ENCODE peak calls at places on chromosome 7, in ten cellular contexts. One of them, this sample, is unnamed.

GRCh38 chr7:43582503-43583423 is at the start of gene STK17A:
- DNase-seq in neural crest cell: peak; percentile 92
- DNase-seq in LoVo: peak; percentile 99
- DNase-seq in ureter: peak; percentile 94
- DNase-seq in CD8-positive, alpha-beta T cell: peak; percentile 94
- DNase-seq in DMS153: peak; percentile 93
- DNase-seq in ACHN: peak; percentile 95
- DNase-seq in BJ: peak; percentile 34
- DNase-seq in cardiac muscle cell: peak; percentile 96
- DNase-seq in brain microvascular endothelial cell: peak; percentile 83
- DNase-seq in this sample: peak; percentile 81

GRCh38 chr7:47180268-47180826 is 401.6 kb downstream of the TNS3 start:
- DNase-seq in neural crest cell: peak; percentile 66
- DNase-seq in LoVo: peak; percentile 57
- DNase-seq in ureter: peak; percentile 65
- DNase-seq in CD8-positive, alpha-beta T cell: no peak
- DNase-seq in DMS153: peak; percentile 24
- DNase-seq in ACHN: peak; percentile 78
- DNase-seq in BJ: no peak
- DNase-seq in cardiac muscle cell: peak; percentile 80
- DNase-seq in brain microvascular endothelial cell: peak; percentile 72
- DNase-seq in this sample: no peak

GRCh38 chr7:142077762-142078161 is 33.8 kb upstream of the MGAM2 start:
- DNase-seq in neural crest cell: no peak
- DNase-seq in LoVo: no peak
- DNase-seq in ureter: no peak
- DNase-seq in CD8-positive, alpha-beta T cell: no peak
- DNase-seq in DMS153: no peak
- DNase-seq in ACHN: no peak
- DNase-seq in BJ: no peak
- DNase-seq in cardiac muscle cell: no peak
- DNase-seq in brain microvascular endothelial cell: no peak
- DNase-seq in this sample: no peak

GRCh38 chr7:92834661-92835139 is 1.7 kb downstream of the CDK6 start:
- DNase-seq in neural crest cell: peak; percentile 25
- DNase-seq in LoVo: peak; percentile 31
- DNase-seq in ureter: peak; percentile 44
- DNase-seq in CD8-positive, alpha-beta T cell: no peak
- DNase-seq in DMS153: no peak
- DNase-seq in ACHN: peak; percentile 39
- DNase-seq in BJ: no peak
- DNase-seq in cardiac muscle cell: peak; percentile 15
- DNase-seq in brain microvascular endothelial cell: no peak
- DNase-seq in this sample: peak; percentile 38

GRCh38 chr7:140983802-140984201 is 30.9 kb downstream of the MRPS33 start:
- DNase-seq in neural crest cell: no peak
- DNase-seq in LoVo: no peak
- DNase-seq in ureter: no peak
- DNase-seq in CD8-positive, alpha-beta T cell: no peak
- DNase-seq in DMS153: no peak
- DNase-seq in ACHN: peak; percentile 23
- DNase-seq in BJ: no peak
- DNase-seq in cardiac muscle cell: no peak
- DNase-seq in brain microvascular endothelial cell: no peak
- DNase-seq in this sample: no peak

GRCh38 chr7:23396222-23396621 is 74.1 kb downstream of the IGF2BP3 start:
- DNase-seq in neural crest cell: no peak
- DNase-seq in LoVo: no peak
- DNase-seq in ureter: no peak
- DNase-seq in CD8-positive, alpha-beta T cell: no peak
- DNase-seq in DMS153: no peak
- DNase-seq in ACHN: no peak
- DNase-seq in BJ: peak; percentile 17
- DNase-seq in cardiac muscle cell: peak; percentile 84
- DNase-seq in brain microvascular endothelial cell: peak; percentile 81
- DNase-seq in this sample: no peak

GRCh38 chr7:33109758-33110238 is 594 bp upstream of the RP9 start:
- DNase-seq in neural crest cell: no peak
- DNase-seq in LoVo: no peak
- DNase-seq in ureter: no peak
- DNase-seq in CD8-positive, alpha-beta T cell: no peak
- DNase-seq in DMS153: no peak
- DNase-seq in ACHN: peak; percentile 22
- DNase-seq in BJ: no peak
- DNase-seq in cardiac muscle cell: peak; percentile 12
- DNase-seq in brain microvascular endothelial cell: peak; percentile 35
- DNase-seq in this sample: no peak

GRCh38 chr7:46385662-46386309 is 464.7 kb upstream of the IGFBP3 start:
- DNase-seq in neural crest cell: no peak
- DNase-seq in LoVo: peak; percentile 34
- DNase-seq in ureter: no peak
- DNase-seq in CD8-positive, alpha-beta T cell: no peak
- DNase-seq in DMS153: no peak
- DNase-seq in ACHN: no peak
- DNase-seq in BJ: peak; percentile 96
- DNase-seq in cardiac muscle cell: peak; percentile 82
- DNase-seq in brain microvascular endothelial cell: peak; percentile 91
- DNase-seq in this sample: no peak

GRCh38 chr7:31076051-31076450 is 23.9 kb downstream of the ADCYAP1R1 start:
- DNase-seq in neural crest cell: no peak
- DNase-seq in LoVo: no peak
- DNase-seq in ureter: no peak
- DNase-seq in CD8-positive, alpha-beta T cell: no peak
- DNase-seq in DMS153: no peak
- DNase-seq in ACHN: no peak
- DNase-seq in BJ: no peak
- DNase-seq in cardiac muscle cell: no peak
- DNase-seq in brain microvascular endothelial cell: no peak
- DNase-seq in this sample: no peak

GRCh38 chr7:2403718-2404648 is 572 bp downstream of the CHST12 start:
- DNase-seq in neural crest cell: peak; percentile 37
- DNase-seq in LoVo: peak; percentile 44
- DNase-seq in ureter: no peak
- DNase-seq in CD8-positive, alpha-beta T cell: no peak
- DNase-seq in DMS153: no peak
- DNase-seq in ACHN: peak; percentile 40
- DNase-seq in BJ: no peak
- DNase-seq in cardiac muscle cell: peak; percentile 39
- DNase-seq in brain microvascular endothelial cell: peak; percentile 9
- DNase-seq in this sample: no peak

GRCh38 chr7:103811997-103812396 is 177.5 kb downstream of the RELN start:
- DNase-seq in neural crest cell: no peak
- DNase-seq in LoVo: peak; percentile 24
- DNase-seq in ureter: no peak
- DNase-seq in CD8-positive, alpha-beta T cell: no peak
- DNase-seq in DMS153: no peak
- DNase-seq in ACHN: peak; percentile 34
- DNase-seq in BJ: no peak
- DNase-seq in cardiac muscle cell: no peak
- DNase-seq in brain microvascular endothelial cell: no peak
- DNase-seq in this sample: no peak

GRCh38 chr7:117091721-117092120 is 138.4 kb downstream of the ST7 start:
- DNase-seq in neural crest cell: no peak
- DNase-seq in LoVo: no peak
- DNase-seq in ureter: no peak
- DNase-seq in CD8-positive, alpha-beta T cell: no peak
- DNase-seq in DMS153: no peak
- DNase-seq in ACHN: no peak
- DNase-seq in BJ: no peak
- DNase-seq in cardiac muscle cell: no peak
- DNase-seq in brain microvascular endothelial cell: no peak
- DNase-seq in this sample: no peak

GRCh38 chr7:157685430-157686284 is 348.9 kb downstream of the DNAJB6 start:
- DNase-seq in neural crest cell: peak; percentile 34
- DNase-seq in LoVo: no peak
- DNase-seq in ureter: no peak
- DNase-seq in CD8-positive, alpha-beta T cell: no peak
- DNase-seq in DMS153: no peak
- DNase-seq in ACHN: no peak
- DNase-seq in BJ: no peak
- DNase-seq in cardiac muscle cell: no peak
- DNase-seq in brain microvascular endothelial cell: no peak
- DNase-seq in this sample: no peak

GRCh38 chr7:4070214-4070613 is 611.9 kb upstream of the FOXK1 start:
- DNase-seq in neural crest cell: no peak
- DNase-seq in LoVo: no peak
- DNase-seq in ureter: no peak
- DNase-seq in CD8-positive, alpha-beta T cell: no peak
- DNase-seq in DMS153: no peak
- DNase-seq in ACHN: no peak
- DNase-seq in BJ: no peak
- DNase-seq in cardiac muscle cell: no peak
- DNase-seq in brain microvascular endothelial cell: no peak
- DNase-seq in this sample: no peak

GRCh38 chr7:25117226-25118047 is 7.6 kb downstream of the CYCS start:
- DNase-seq in neural crest cell: no peak
- DNase-seq in LoVo: no peak
- DNase-seq in ureter: no peak
- DNase-seq in CD8-positive, alpha-beta T cell: no peak
- DNase-seq in DMS153: no peak
- DNase-seq in ACHN: no peak
- DNase-seq in BJ: no peak
- DNase-seq in cardiac muscle cell: no peak
- DNase-seq in brain microvascular endothelial cell: no peak
- DNase-seq in this sample: no peak

GRCh38 chr7:14207154-14207553 is 217.7 kb upstream of the ETV1 start:
- DNase-seq in neural crest cell: no peak
- DNase-seq in LoVo: no peak
- DNase-seq in ureter: no peak
- DNase-seq in CD8-positive, alpha-beta T cell: no peak
- DNase-seq in DMS153: no peak
- DNase-seq in ACHN: peak; percentile 23
- DNase-seq in BJ: no peak
- DNase-seq in cardiac muscle cell: peak; percentile 14
- DNase-seq in brain microvascular endothelial cell: peak; percentile 26
- DNase-seq in this sample: no peak

GRCh38 chr7:131008840-131009651 is 275.0 kb upstream of the KLF14 start:
- DNase-seq in neural crest cell: no peak
- DNase-seq in LoVo: no peak
- DNase-seq in ureter: no peak
- DNase-seq in CD8-positive, alpha-beta T cell: no peak
- DNase-seq in DMS153: no peak
- DNase-seq in ACHN: no peak
- DNase-seq in BJ: no peak
- DNase-seq in cardiac muscle cell: no peak
- DNase-seq in brain microvascular endothelial cell: no peak
- DNase-seq in this sample: no peak

GRCh38 chr7:131238260-131238940 is 89.3 kb upstream of the MKLN1 start:
- DNase-seq in neural crest cell: no peak
- DNase-seq in LoVo: peak; percentile 38
- DNase-seq in ureter: no peak
- DNase-seq in CD8-positive, alpha-beta T cell: no peak
- DNase-seq in DMS153: no peak
- DNase-seq in ACHN: peak; percentile 80
- DNase-seq in BJ: no peak
- DNase-seq in cardiac muscle cell: peak; percentile 58
- DNase-seq in brain microvascular endothelial cell: peak; percentile 77
- DNase-seq in this sample: no peak

GRCh38 chr7:151039850-151040548 is 8.3 kb upstream of the ASIC3 start:
- DNase-seq in neural crest cell: no peak
- DNase-seq in LoVo: no peak
- DNase-seq in ureter: no peak
- DNase-seq in CD8-positive, alpha-beta T cell: no peak
- DNase-seq in DMS153: no peak
- DNase-seq in ACHN: no peak
- DNase-seq in BJ: no peak
- DNase-seq in cardiac muscle cell: no peak
- DNase-seq in brain microvascular endothelial cell: no peak
- DNase-seq in this sample: no peak

GRCh38 chr7:96979551-96980276 is 25.6 kb upstream of the DLX6 start:
- DNase-seq in neural crest cell: no peak
- DNase-seq in LoVo: no peak
- DNase-seq in ureter: no peak
- DNase-seq in CD8-positive, alpha-beta T cell: no peak
- DNase-seq in DMS153: no peak
- DNase-seq in ACHN: no peak
- DNase-seq in BJ: no peak
- DNase-seq in cardiac muscle cell: no peak
- DNase-seq in brain microvascular endothelial cell: no peak
- DNase-seq in this sample: no peak

GRCh38 chr7:194996-195829 is 2.8 kb downstream of the FAM20C start:
- DNase-seq in neural crest cell: no peak
- DNase-seq in LoVo: no peak
- DNase-seq in ureter: no peak
- DNase-seq in CD8-positive, alpha-beta T cell: no peak
- DNase-seq in DMS153: no peak
- DNase-seq in ACHN: no peak
- DNase-seq in BJ: peak; percentile 20
- DNase-seq in cardiac muscle cell: peak; percentile 38
- DNase-seq in brain microvascular endothelial cell: no peak
- DNase-seq in this sample: no peak

GRCh38 chr7:108014747-108015682 is 12.1 kb upstream of the LAMB1 start:
- DNase-seq in neural crest cell: no peak
- DNase-seq in LoVo: peak; percentile 82
- DNase-seq in ureter: no peak
- DNase-seq in CD8-positive, alpha-beta T cell: no peak
- DNase-seq in DMS153: no peak
- DNase-seq in ACHN: no peak
- DNase-seq in BJ: no peak
- DNase-seq in cardiac muscle cell: peak; percentile 70
- DNase-seq in brain microvascular endothelial cell: no peak
- DNase-seq in this sample: no peak

GRCh38 chr7:23471090-23471859 is 984 bp upstream of the IGF2BP3 start:
- DNase-seq in neural crest cell: peak; percentile 89
- DNase-seq in LoVo: peak; percentile 86
- DNase-seq in ureter: no peak
- DNase-seq in CD8-positive, alpha-beta T cell: no peak
- DNase-seq in DMS153: peak; percentile 91
- DNase-seq in ACHN: peak; percentile 87
- DNase-seq in BJ: no peak
- DNase-seq in cardiac muscle cell: peak; percentile 82
- DNase-seq in brain microvascular endothelial cell: peak; percentile 71
- DNase-seq in this sample: no peak

GRCh38 chr7:24197852-24198251 is 86.1 kb upstream of the NPY start:
- DNase-seq in neural crest cell: no peak
- DNase-seq in LoVo: no peak
- DNase-seq in ureter: no peak
- DNase-seq in CD8-positive, alpha-beta T cell: no peak
- DNase-seq in DMS153: no peak
- DNase-seq in ACHN: peak; percentile 90
- DNase-seq in BJ: no peak
- DNase-seq in cardiac muscle cell: no peak
- DNase-seq in brain microvascular endothelial cell: no peak
- DNase-seq in this sample: no peak

GRCh38 chr7:111413796-111414195 is 148.5 kb downstream of the IMMP2L start:
- DNase-seq in neural crest cell: no peak
- DNase-seq in LoVo: no peak
- DNase-seq in ureter: no peak
- DNase-seq in CD8-positive, alpha-beta T cell: no peak
- DNase-seq in DMS153: no peak
- DNase-seq in ACHN: no peak
- DNase-seq in BJ: no peak
- DNase-seq in cardiac muscle cell: peak; percentile 48
- DNase-seq in brain microvascular endothelial cell: no peak
- DNase-seq in this sample: no peak

GRCh38 chr7:28530175-28531142 is 118.1 kb downstream of the CREB5 start:
- DNase-seq in neural crest cell: no peak
- DNase-seq in LoVo: no peak
- DNase-seq in ureter: no peak
- DNase-seq in CD8-positive, alpha-beta T cell: no peak
- DNase-seq in DMS153: no peak
- DNase-seq in ACHN: no peak
- DNase-seq in BJ: peak; percentile 2
- DNase-seq in cardiac muscle cell: no peak
- DNase-seq in brain microvascular endothelial cell: no peak
- DNase-seq in this sample: no peak

GRCh38 chr7:124723012-124723411 is 42.6 kb downstream of the GPR37 start:
- DNase-seq in neural crest cell: no peak
- DNase-seq in LoVo: no peak
- DNase-seq in ureter: no peak
- DNase-seq in CD8-positive, alpha-beta T cell: no peak
- DNase-seq in DMS153: no peak
- DNase-seq in ACHN: peak; percentile 80
- DNase-seq in BJ: no peak
- DNase-seq in cardiac muscle cell: no peak
- DNase-seq in brain microvascular endothelial cell: peak; percentile 64
- DNase-seq in this sample: no peak

GRCh38 chr7:111198255-111198654 is 107.3 kb downstream of the LRRN3 start:
- DNase-seq in neural crest cell: no peak
- DNase-seq in LoVo: peak; percentile 86
- DNase-seq in ureter: no peak
- DNase-seq in CD8-positive, alpha-beta T cell: no peak
- DNase-seq in DMS153: no peak
- DNase-seq in ACHN: peak; percentile 98
- DNase-seq in BJ: peak; percentile 96
- DNase-seq in cardiac muscle cell: peak; percentile 95
- DNase-seq in brain microvascular endothelial cell: peak; percentile 98
- DNase-seq in this sample: no peak